ENCODE peak calls at places on chromosomes 4 and X, in five cellular contexts. One of them, this sample, is unnamed.
A peak's percentile ranks its signal among the peaks of the same experiment; 100 is the strongest.

GRCh38 chr4:128275351-128275750 is 12.3 kb downstream of the PGRMC2 start:
- DNase-seq in lung: no peak
- DNase-seq in pancreas: no peak
- DNase-seq in nephron progenitor cell: no peak
- DNase-seq in GM23338: no peak
- DNase-seq in this sample: no peak

GRCh38 chrX:40326186-40326965 is 228.6 kb upstream of the BCOR start:
- DNase-seq in lung: no peak
- DNase-seq in pancreas: no peak
- DNase-seq in nephron progenitor cell: no peak
- DNase-seq in GM23338: no peak
- DNase-seq in this sample: no peak

GRCh38 chrX:79366888-79367749 is at the start of gene ITM2A:
- DNase-seq in lung: no peak
- DNase-seq in pancreas: peak; percentile 56
- DNase-seq in nephron progenitor cell: peak; percentile 49
- DNase-seq in GM23338: peak; percentile 55
- DNase-seq in this sample: peak; percentile 63

GRCh38 chr4:130028552-130028951 is 932.6 kb downstream of the C4orf33 start:
- DNase-seq in lung: no peak
- DNase-seq in pancreas: no peak
- DNase-seq in nephron progenitor cell: no peak
- DNase-seq in GM23338: peak; percentile 18
- DNase-seq in this sample: peak; percentile 4

GRCh38 chr4:15914291-15914690 is 24.2 kb downstream of the FGFBP1 start:
- DNase-seq in lung: no peak
- DNase-seq in pancreas: no peak
- DNase-seq in nephron progenitor cell: no peak
- DNase-seq in GM23338: no peak
- DNase-seq in this sample: no peak

GRCh38 chr4:53748328-53748772 is 157.1 kb upstream of the LNX1 start:
- DNase-seq in lung: no peak
- DNase-seq in pancreas: no peak
- DNase-seq in nephron progenitor cell: no peak
- DNase-seq in GM23338: no peak
- DNase-seq in this sample: peak; percentile 99

GRCh38 chr4:159014896-159015295 is 88.0 kb upstream of the RAPGEF2 start:
- DNase-seq in lung: no peak
- DNase-seq in pancreas: no peak
- DNase-seq in nephron progenitor cell: no peak
- DNase-seq in GM23338: no peak
- DNase-seq in this sample: no peak

GRCh38 chr4:48899950-48900349 is 6.6 kb downstream of the OCIAD2 start:
- DNase-seq in lung: no peak
- DNase-seq in pancreas: no peak
- DNase-seq in nephron progenitor cell: no peak
- DNase-seq in GM23338: no peak
- DNase-seq in this sample: no peak

GRCh38 chr4:4618846-4619245 is 77.0 kb upstream of the STX18 start:
- DNase-seq in lung: no peak
- DNase-seq in pancreas: no peak
- DNase-seq in nephron progenitor cell: no peak
- DNase-seq in GM23338: no peak
- DNase-seq in this sample: no peak

GRCh38 chr4:102104278-102104677 is 241.0 kb downstream of the SLC39A8 start:
- DNase-seq in lung: no peak
- DNase-seq in pancreas: no peak
- DNase-seq in nephron progenitor cell: no peak
- DNase-seq in GM23338: no peak
- DNase-seq in this sample: no peak

GRCh38 chr4:56271121-56271520 is 116.2 kb downstream of the AASDH start:
- DNase-seq in lung: no peak
- DNase-seq in pancreas: no peak
- DNase-seq in nephron progenitor cell: no peak
- DNase-seq in GM23338: no peak
- DNase-seq in this sample: no peak

GRCh38 chr4:41693629-41694028 is 54.9 kb downstream of the PHOX2B start:
- DNase-seq in lung: no peak
- DNase-seq in pancreas: no peak
- DNase-seq in nephron progenitor cell: no peak
- DNase-seq in GM23338: peak; percentile 55
- DNase-seq in this sample: peak; percentile 14

GRCh38 chrX:71118032-71118984 is at the start of gene MED12:
- DNase-seq in lung: peak; percentile 77
- DNase-seq in pancreas: peak; percentile 89
- DNase-seq in nephron progenitor cell: peak; percentile 86
- DNase-seq in GM23338: peak; percentile 87
- DNase-seq in this sample: peak; percentile 89

GRCh38 chrX:96611619-96612362 is 72.9 kb upstream of the DIAPH2 start:
- DNase-seq in lung: no peak
- DNase-seq in pancreas: no peak
- DNase-seq in nephron progenitor cell: no peak
- DNase-seq in GM23338: no peak
- DNase-seq in this sample: no peak
- TF ChIP-seq CTCF in lung: no peak
- TF ChIP-seq CTCF in pancreas: no peak
- TF ChIP-seq CTCF in nephron progenitor cell: no peak
- TF ChIP-seq CTCF in GM23338: no peak
- TF ChIP-seq CTCF in this sample: no peak

GRCh38 chr4:36414248-36414647 is 132.8 kb downstream of the DTHD1 start:
- DNase-seq in lung: no peak
- DNase-seq in pancreas: no peak
- DNase-seq in nephron progenitor cell: no peak
- DNase-seq in GM23338: peak; percentile 25
- DNase-seq in this sample: peak; percentile 24
- TF ChIP-seq CTCF in lung: no peak
- TF ChIP-seq CTCF in pancreas: no peak
- TF ChIP-seq CTCF in nephron progenitor cell: peak; percentile 30
- TF ChIP-seq CTCF in GM23338: no peak
- TF ChIP-seq CTCF in this sample: peak; percentile 29

DNA sequence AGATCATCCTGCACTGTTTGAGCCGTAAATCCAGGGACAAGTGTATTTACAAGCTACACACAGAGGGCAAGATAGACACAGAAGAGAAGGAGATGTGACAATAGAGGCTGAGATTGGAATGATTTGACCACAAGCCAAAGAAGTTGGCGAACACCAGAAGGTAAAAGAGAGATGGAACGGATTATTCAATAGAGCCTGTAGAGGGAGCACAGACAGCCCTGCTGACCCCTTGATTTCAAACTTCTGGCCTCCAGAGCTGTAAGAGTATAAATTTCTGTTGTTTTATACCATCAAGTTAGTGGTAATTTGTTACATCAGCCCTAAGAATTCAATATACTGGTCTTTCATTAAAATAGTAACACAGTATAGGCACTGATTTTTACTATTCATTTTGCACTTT is 447.8 kb downstream of the FAT4 start:
- DNase-seq in lung: no peak
- DNase-seq in pancreas: no peak
- DNase-seq in nephron progenitor cell: no peak
- DNase-seq in GM23338: peak; percentile 53
- DNase-seq in this sample: no peak
- TF ChIP-seq CTCF in lung: no peak
- TF ChIP-seq CTCF in pancreas: no peak
- TF ChIP-seq CTCF in nephron progenitor cell: no peak
- TF ChIP-seq CTCF in GM23338: peak; percentile 62
- TF ChIP-seq CTCF in this sample: no peak

GRCh38 chr4:10061650-10062415 is 40.5 kb upstream of the SLC2A9 start:
- DNase-seq in lung: no peak
- DNase-seq in pancreas: no peak
- DNase-seq in nephron progenitor cell: no peak
- DNase-seq in GM23338: no peak
- DNase-seq in this sample: no peak

GRCh38 chr4:10066206-10066605 is 44.9 kb upstream of the SLC2A9 start:
- DNase-seq in lung: no peak
- DNase-seq in pancreas: no peak
- DNase-seq in nephron progenitor cell: no peak
- DNase-seq in GM23338: no peak
- DNase-seq in this sample: no peak

GRCh38 chr4:10066704-10067651 is 45.7 kb upstream of the SLC2A9 start:
- DNase-seq in lung: no peak
- DNase-seq in pancreas: no peak
- DNase-seq in nephron progenitor cell: no peak
- DNase-seq in GM23338: no peak
- DNase-seq in this sample: no peak

GRCh38 chr4:10058371-10058770 is 37.1 kb upstream of the SLC2A9 start:
- DNase-seq in lung: no peak
- DNase-seq in pancreas: no peak
- DNase-seq in nephron progenitor cell: no peak
- DNase-seq in GM23338: no peak
- DNase-seq in this sample: no peak

DNA sequence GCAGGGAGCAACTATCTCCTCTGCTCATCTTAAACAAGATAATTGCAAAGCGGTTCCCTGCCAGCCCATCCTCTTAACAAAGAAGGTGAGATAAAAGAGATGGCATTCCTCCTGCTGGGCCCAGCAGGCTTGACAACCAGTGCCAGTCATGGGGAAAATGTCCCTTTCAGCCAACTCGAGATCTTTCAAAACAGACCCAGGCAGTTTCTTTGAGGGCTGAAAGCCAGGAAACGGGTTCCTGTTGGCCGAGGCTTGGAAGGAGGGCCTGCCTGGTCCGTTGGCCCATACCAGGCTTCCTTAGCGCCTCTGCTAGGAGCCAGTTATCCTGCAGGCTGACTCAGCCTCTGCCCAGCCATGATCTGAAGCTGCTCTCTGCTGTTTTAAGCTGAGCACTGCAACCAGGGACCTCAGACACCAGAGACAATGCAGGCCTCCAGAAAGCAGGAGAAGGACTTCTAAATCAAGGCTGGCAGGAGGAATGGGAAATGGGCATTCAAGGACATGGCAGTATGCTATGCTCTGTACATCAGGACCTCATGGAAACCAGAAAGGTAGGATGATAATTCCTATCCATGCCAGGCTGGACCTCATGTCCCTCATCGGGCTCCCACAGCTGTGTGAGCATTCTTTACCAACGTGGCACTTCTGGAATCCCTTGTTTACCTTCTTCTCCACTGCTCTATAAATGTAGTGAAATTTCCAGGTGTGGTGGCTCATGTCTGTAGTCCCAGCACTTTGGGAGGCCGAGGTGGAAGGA is 42.4 kb upstream of the SLC2A9 start:
- DNase-seq in lung: peak; percentile 43
- DNase-seq in pancreas: no peak
- DNase-seq in nephron progenitor cell: peak; percentile 18
- DNase-seq in GM23338: peak; percentile 65
- DNase-seq in this sample: no peak
- TF ChIP-seq CTCF in lung: peak; percentile 66
- TF ChIP-seq CTCF in pancreas: peak; percentile 22
- TF ChIP-seq CTCF in nephron progenitor cell: no peak
- TF ChIP-seq CTCF in GM23338: peak; percentile 71
- TF ChIP-seq CTCF in this sample: peak; percentile 14